ENCODE peak calls at places on chromosomes 13 and 19, in five cellular contexts. One of them, this sample, is unnamed.
A peak's percentile ranks its signal among the peaks of the same experiment; 100 is the strongest.

GRCh38 chr19:46925548-46925950 is 64.8 kb downstream of the ARHGAP35 start:
- DNase-seq in lower lobe of right lung: no peak
- DNase-seq in kidney: no peak
- DNase-seq in lung: no peak
- DNase-seq in stomach: peak; percentile 30
- DNase-seq in this sample: no peak

GRCh38 chr19:32373614-32374295 is 28.3 kb downstream of the ZNF507 start:
- DNase-seq in lower lobe of right lung: no peak
- DNase-seq in kidney: no peak
- DNase-seq in lung: peak; percentile 57
- DNase-seq in stomach: peak; percentile 27
- DNase-seq in this sample: no peak

GRCh38 chr13:113623491-113624234 is 34.3 kb downstream of the ATP4B start:
- DNase-seq in lower lobe of right lung: peak; percentile 44
- DNase-seq in kidney: peak; percentile 60
- DNase-seq in lung: no peak
- DNase-seq in stomach: no peak
- DNase-seq in this sample: no peak

GRCh38 chr13:37277435-37278144 is 172.1 kb upstream of the CSNK1A1L start:
- DNase-seq in lower lobe of right lung: no peak
- DNase-seq in kidney: no peak
- DNase-seq in lung: no peak
- DNase-seq in stomach: no peak
- DNase-seq in this sample: no peak

GRCh38 chr13:84917252-84917878 is 881.9 kb downstream of the SLITRK6 start:
- DNase-seq in lower lobe of right lung: no peak
- DNase-seq in kidney: no peak
- DNase-seq in lung: no peak
- DNase-seq in stomach: no peak
- DNase-seq in this sample: no peak

GRCh38 chr13:75417647-75418046 is 64.3 kb downstream of the TBC1D4 start:
- DNase-seq in lower lobe of right lung: no peak
- DNase-seq in kidney: no peak
- DNase-seq in lung: no peak
- DNase-seq in stomach: no peak
- DNase-seq in this sample: no peak

GRCh38 chr19:31071157-31071855 is 277.9 kb downstream of the TSHZ3 start:
- DNase-seq in lower lobe of right lung: no peak
- DNase-seq in kidney: no peak
- DNase-seq in lung: no peak
- DNase-seq in stomach: no peak
- DNase-seq in this sample: no peak

GRCh38 chr19:37930416-37930815 is 23.4 kb downstream of the SIPA1L3 start:
- DNase-seq in lower lobe of right lung: peak; percentile 63
- DNase-seq in kidney: no peak
- DNase-seq in lung: peak; percentile 60
- DNase-seq in stomach: peak; percentile 56
- DNase-seq in this sample: no peak

GRCh38 chr19:19459707-19460251 is 54.3 kb downstream of the GATAD2A start:
- DNase-seq in lower lobe of right lung: peak; percentile 65
- DNase-seq in kidney: peak; percentile 75
- DNase-seq in lung: no peak
- DNase-seq in stomach: peak; percentile 41
- DNase-seq in this sample: peak; percentile 69

GRCh38 chr19:51497666-51498065 is 3.9 kb downstream of the SIGLEC12 start:
- DNase-seq in lower lobe of right lung: no peak
- DNase-seq in kidney: no peak
- DNase-seq in lung: no peak
- DNase-seq in stomach: no peak
- DNase-seq in this sample: no peak

GRCh38 chr13:54934121-54934520 is 1905.5 kb downstream of the OLFM4 start:
- DNase-seq in lower lobe of right lung: no peak
- DNase-seq in kidney: no peak
- DNase-seq in lung: no peak
- DNase-seq in stomach: no peak
- DNase-seq in this sample: no peak

GRCh38 chr19:8702350-8702749 is 3.8 kb upstream of the ACTL9 start:
- DNase-seq in lower lobe of right lung: no peak
- DNase-seq in kidney: no peak
- DNase-seq in lung: no peak
- DNase-seq in stomach: no peak
- DNase-seq in this sample: no peak

GRCh38 chr13:36966404-36966803 is 32.7 kb downstream of the ALG5 start:
- DNase-seq in lower lobe of right lung: no peak
- DNase-seq in kidney: no peak
- DNase-seq in lung: no peak
- DNase-seq in stomach: no peak
- DNase-seq in this sample: no peak

GRCh38 chr13:79995334-79995733 is 345.6 kb downstream of the SPRY2 start:
- DNase-seq in lower lobe of right lung: no peak
- DNase-seq in kidney: no peak
- DNase-seq in lung: no peak
- DNase-seq in stomach: no peak
- DNase-seq in this sample: no peak

GRCh38 chr13:74562381-74562780 is 428.2 kb upstream of the KLF12 start:
- DNase-seq in lower lobe of right lung: no peak
- DNase-seq in kidney: no peak
- DNase-seq in lung: no peak
- DNase-seq in stomach: no peak
- DNase-seq in this sample: no peak

GRCh38 chr19:13121551-13122274 is 3.6 kb downstream of the NACC1 start:
- DNase-seq in lower lobe of right lung: no peak
- DNase-seq in kidney: no peak
- DNase-seq in lung: no peak
- DNase-seq in stomach: no peak
- DNase-seq in this sample: no peak

GRCh38 chr13:36712785-36713184 is 39.0 kb downstream of the SERTM1 start:
- DNase-seq in lower lobe of right lung: no peak
- DNase-seq in kidney: no peak
- DNase-seq in lung: no peak
- DNase-seq in stomach: no peak
- DNase-seq in this sample: no peak

GRCh38 chr19:16482745-16483144 is 11.0 kb upstream of the EPS15L1 start:
- DNase-seq in lower lobe of right lung: no peak
- DNase-seq in kidney: no peak
- DNase-seq in lung: no peak
- DNase-seq in stomach: no peak
- DNase-seq in this sample: no peak

GRCh38 chr19:54317108-54317964 is 4.4 kb upstream of the LILRA5 start:
- DNase-seq in lower lobe of right lung: peak; percentile 69
- DNase-seq in kidney: no peak
- DNase-seq in lung: peak; percentile 34
- DNase-seq in stomach: no peak
- DNase-seq in this sample: no peak

GRCh38 chr13:27200413-27201066 is 28.9 kb upstream of the USP12 start:
- DNase-seq in lower lobe of right lung: no peak
- DNase-seq in kidney: no peak
- DNase-seq in lung: no peak
- DNase-seq in stomach: no peak
- DNase-seq in this sample: no peak

GRCh38 chr13:114067381-114067885 is 65.0 kb downstream of the RASA3 start:
- DNase-seq in lower lobe of right lung: no peak
- DNase-seq in kidney: peak; percentile 51
- DNase-seq in lung: no peak
- DNase-seq in stomach: no peak
- DNase-seq in this sample: no peak

GRCh38 chr13:77696006-77696862 is 1.3 kb upstream of the SLAIN1 start:
- DNase-seq in lower lobe of right lung: no peak
- DNase-seq in kidney: no peak
- DNase-seq in lung: no peak
- DNase-seq in stomach: no peak
- DNase-seq in this sample: no peak

GRCh38 chr19:3285647-3286176 is 61.3 kb downstream of the CELF5 start:
- DNase-seq in lower lobe of right lung: no peak
- DNase-seq in kidney: peak; percentile 86
- DNase-seq in lung: no peak
- DNase-seq in stomach: no peak
- DNase-seq in this sample: peak; percentile 59

GRCh38 chr19:49338023-49338677 is 2.9 kb downstream of the CD37 start:
- DNase-seq in lower lobe of right lung: no peak
- DNase-seq in kidney: peak; percentile 78
- DNase-seq in lung: no peak
- DNase-seq in stomach: no peak
- DNase-seq in this sample: no peak

GRCh38 chr19:39805120-39805519 is 26.5 kb downstream of the LEUTX start:
- DNase-seq in lower lobe of right lung: no peak
- DNase-seq in kidney: no peak
- DNase-seq in lung: no peak
- DNase-seq in stomach: no peak
- DNase-seq in this sample: no peak

GRCh38 chr19:48480476-48481190 is 11.5 kb downstream of the CYTH2 start:
- DNase-seq in lower lobe of right lung: no peak
- DNase-seq in kidney: no peak
- DNase-seq in lung: no peak
- DNase-seq in stomach: no peak
- DNase-seq in this sample: peak; percentile 53

GRCh38 chr19:46040952-46041500 is at the start of gene IGFL4:
- DNase-seq in lower lobe of right lung: no peak
- DNase-seq in kidney: no peak
- DNase-seq in lung: no peak
- DNase-seq in stomach: no peak
- DNase-seq in this sample: no peak

GRCh38 chr13:31060655-31061054 is 101.0 kb downstream of the HSPH1 start:
- DNase-seq in lower lobe of right lung: no peak
- DNase-seq in kidney: no peak
- DNase-seq in lung: no peak
- DNase-seq in stomach: no peak
- DNase-seq in this sample: no peak

GRCh38 chr19:35828694-35829301 is 16.2 kb upstream of the PRODH2 start:
- DNase-seq in lower lobe of right lung: no peak
- DNase-seq in kidney: peak; percentile 81
- DNase-seq in lung: no peak
- DNase-seq in stomach: peak; percentile 60
- DNase-seq in this sample: peak; percentile 19

GRCh38 chr13:108437496-108437895 is 168.0 kb downstream of the TNFSF13B start:
- DNase-seq in lower lobe of right lung: no peak
- DNase-seq in kidney: no peak
- DNase-seq in lung: no peak
- DNase-seq in stomach: no peak
- DNase-seq in this sample: no peak

GRCh38 chr19:32138416-32138815 is 207.0 kb upstream of the ZNF507 start:
- DNase-seq in lower lobe of right lung: no peak
- DNase-seq in kidney: no peak
- DNase-seq in lung: no peak
- DNase-seq in stomach: no peak
- DNase-seq in this sample: no peak

GRCh38 chr13:76383671-76384461 is 502.3 kb downstream of the KCTD12 start:
- DNase-seq in lower lobe of right lung: no peak
- DNase-seq in kidney: no peak
- DNase-seq in lung: peak; percentile 58
- DNase-seq in stomach: no peak
- DNase-seq in this sample: no peak

GRCh38 chr13:75460644-75461043 is 21.3 kb downstream of the TBC1D4 start:
- DNase-seq in lower lobe of right lung: no peak
- DNase-seq in kidney: no peak
- DNase-seq in lung: no peak
- DNase-seq in stomach: no peak
- DNase-seq in this sample: no peak

GRCh38 chr13:39836038-39836437 is 180.6 kb downstream of the COG6 start:
- DNase-seq in lower lobe of right lung: no peak
- DNase-seq in kidney: no peak
- DNase-seq in lung: no peak
- DNase-seq in stomach: no peak
- DNase-seq in this sample: no peak

GRCh38 chr19:55370305-55370988 is at the start of gene IL11:
- DNase-seq in lower lobe of right lung: no peak
- DNase-seq in kidney: peak; percentile 78
- DNase-seq in lung: no peak
- DNase-seq in stomach: no peak
- DNase-seq in this sample: no peak

GRCh38 chr13:19052931-19053330 is 128.7 kb downstream of the TUBA3C start:
- DNase-seq in lower lobe of right lung: no peak
- DNase-seq in kidney: no peak
- DNase-seq in lung: peak; percentile 18
- DNase-seq in stomach: no peak
- DNase-seq in this sample: no peak
- H3K9me3 ChIP-seq in lower lobe of right lung: no peaks in the 10 kb centered on the region
- H3K9me3 ChIP-seq in kidney: no peaks in the 10 kb centered on the region
- H3K9me3 ChIP-seq in lung: peaks cover 16% of the 10 kb centered on the region
- H3K9me3 ChIP-seq in stomach: peaks cover 15% of the 10 kb centered on the region
- H3K9me3 ChIP-seq in this sample: no peaks in the 10 kb centered on the region

GRCh38 chr13:97979556-97979955 is 26.1 kb downstream of the IPO5 start:
- DNase-seq in lower lobe of right lung: no peak
- DNase-seq in kidney: no peak
- DNase-seq in lung: no peak
- DNase-seq in stomach: no peak
- DNase-seq in this sample: no peak
- H3K27ac ChIP-seq in lower lobe of right lung: no peak overlapping the region
- H3K27ac ChIP-seq in kidney: no peak overlapping the region
- H3K27ac ChIP-seq in lung: no peak overlapping the region
- H3K27ac ChIP-seq in stomach: no peak overlapping the region
- H3K27ac ChIP-seq in this sample: no peak overlapping the region

GRCh38 chr13:60351326-60351725 is 45.7 kb upstream of the TDRD3 start:
- DNase-seq in lower lobe of right lung: no peak
- DNase-seq in kidney: no peak
- DNase-seq in lung: no peak
- DNase-seq in stomach: no peak
- DNase-seq in this sample: no peak
- TF ChIP-seq CTCF in lower lobe of right lung: no peak
- TF ChIP-seq CTCF in kidney: no peak
- TF ChIP-seq CTCF in lung: no peak
- TF ChIP-seq CTCF in stomach: no peak
- TF ChIP-seq CTCF in this sample: no peak

DNA sequence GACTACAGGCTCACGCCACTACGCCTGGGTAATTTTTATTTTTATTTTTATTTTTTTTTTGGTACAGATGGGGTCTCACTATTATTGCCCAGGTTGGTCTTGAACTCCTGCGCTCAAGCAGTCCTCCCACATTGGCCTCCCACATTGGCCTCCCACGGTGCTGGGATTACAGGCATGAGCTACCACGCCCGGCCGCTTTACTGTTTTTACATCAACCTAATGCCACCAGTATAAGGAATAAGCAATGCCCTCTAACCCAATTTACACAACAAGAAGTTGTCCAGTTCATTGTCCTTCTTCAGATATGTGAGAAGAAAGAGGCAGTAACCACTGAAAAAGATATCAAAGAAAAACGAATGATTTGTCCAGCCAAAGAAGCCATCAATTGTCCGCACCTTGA is 24.4 kb downstream of the RAB20 start:
- DNase-seq in lower lobe of right lung: peak; percentile 54
- DNase-seq in kidney: peak; percentile 28
- DNase-seq in lung: no peak
- DNase-seq in stomach: no peak
- DNase-seq in this sample: no peak
- H3K9me3 ChIP-seq in lower lobe of right lung: no peaks in the 10 kb centered on the region
- H3K9me3 ChIP-seq in kidney: no peaks in the 10 kb centered on the region
- H3K9me3 ChIP-seq in lung: no peaks in the 10 kb centered on the region
- H3K9me3 ChIP-seq in stomach: no peaks in the 10 kb centered on the region
- H3K9me3 ChIP-seq in this sample: no peaks in the 10 kb centered on the region